ENCODE peak calls at places on chromosome 6, in eight cellular contexts. Z is heart left ventricle; T is GM20000; K is B cell; N is brain microvascular endothelial cell; S is fibroblast of pulmonary artery; L is CD4-positive, alpha-beta T cell; U is left ventricle myocardium inferior. X is an unnamed sample.

GRCh38 chr6:138371720-138372119 is 6.0 kb upstream of the SMIM28 start:
- DNase-seq in Z (no peak), T (no peak), K (no peak), N (peak), S (peak), L (no peak), U (no peak), X (no peak)

GRCh38 chr6:40889137-40889832 is 149.7 kb downstream of the UNC5CL start:
- DNase-seq in Z (no peak), T (no peak), K (no peak), N (no peak), S (no peak), L (no peak), U (no peak), X (no peak)

GRCh38 chr6:138622967-138623366 is 123.7 kb upstream of the NHSL1 start:
- DNase-seq in Z (no peak), T (no peak), K (no peak), N (no peak), S (peak), L (no peak), U (no peak), X (no peak)

GRCh38 chr6:32903952-32904351 is 36.9 kb downstream of the HLA-DMB start:
- DNase-seq in Z (no peak), T (no peak), K (no peak), N (no peak), S (no peak), L (no peak), U (no peak), X (no peak)

GRCh38 chr6:157479464-157480303 is 98.7 kb downstream of the ZDHHC14 start:
- DNase-seq in Z (no peak), T (no peak), K (no peak), N (no peak), S (no peak), L (no peak), U (no peak), X (no peak)

GRCh38 chr6:13538084-13538483 is 36.3 kb upstream of the SIRT5 start:
- DNase-seq in Z (no peak), T (peak), K (peak), N (peak), S (peak), L (no peak), U (no peak), X (peak)

GRCh38 chr6:36071281-36071680 is 43.7 kb downstream of the MAPK14 start:
- DNase-seq in Z (no peak), T (no peak), K (no peak), N (no peak), S (no peak), L (no peak), U (no peak), X (no peak)

GRCh38 chr6:159169557-159170332 is 545 bp downstream of the FNDC1 start:
- DNase-seq in Z (no peak), T (peak), K (peak), N (peak), S (peak), L (no peak), U (peak), X (peak)

GRCh38 chr6:133983099-133983939 is 30.3 kb downstream of the TBPL1 start:
- DNase-seq in Z (no peak), T (no peak), K (no peak), N (peak), S (peak), L (peak), U (no peak), X (no peak)

GRCh38 chr6:33419580-33420492 is at the start of gene SYNGAP1:
- DNase-seq in Z (peak), T (no peak), K (no peak), N (peak), S (peak), L (peak), U (peak), X (no peak)

GRCh38 chr6:54173084-54173483 is 61.8 kb downstream of the MLIP start:
- DNase-seq in Z (no peak), T (no peak), K (no peak), N (no peak), S (peak), L (no peak), U (no peak), X (no peak)

GRCh38 chr6:159899994-159900745 is 9.4 kb downstream of the MAS1 start:
- DNase-seq in Z (no peak), T (no peak), K (no peak), N (peak), S (peak), L (no peak), U (no peak), X (no peak)

GRCh38 chr6:108209738-108210137 is 43.9 kb downstream of the NR2E1 start:
- DNase-seq in Z (no peak), T (no peak), K (no peak), N (no peak), S (no peak), L (no peak), U (no peak), X (no peak)

GRCh38 chr6:3041606-3042005 is 26.7 kb upstream of the RIPK1 start:
- DNase-seq in Z (no peak), T (no peak), K (no peak), N (no peak), S (no peak), L (no peak), U (no peak), X (no peak)

GRCh38 chr6:451847-452246 is 60.3 kb downstream of the IRF4 start:
- DNase-seq in Z (no peak), T (no peak), K (no peak), N (no peak), S (no peak), L (no peak), U (no peak), X (no peak)

GRCh38 chr6:162974685-162975084 is 246.9 kb downstream of the PACRG start:
- DNase-seq in Z (no peak), T (no peak), K (no peak), N (no peak), S (no peak), L (no peak), U (no peak), X (no peak)

GRCh38 chr6:113857565-113858066 is 471 bp downstream of the MARCKS start:
- DNase-seq in Z (peak), T (peak), K (peak), N (no peak), S (no peak), L (no peak), U (peak), X (peak)

GRCh38 chr6:54864272-54864671 is 17.7 kb downstream of the FAM83B start:
- DNase-seq in Z (no peak), T (no peak), K (no peak), N (no peak), S (no peak), L (no peak), U (no peak), X (no peak)

GRCh38 chr6:72861935-72862432 is 240.1 kb downstream of the KCNQ5 start:
- DNase-seq in Z (no peak), T (peak), K (no peak), N (peak), S (peak), L (no peak), U (no peak), X (peak)

GRCh38 chr6:130132286-130132701 is 90.5 kb downstream of the SAMD3 start:
- DNase-seq in Z (no peak), T (peak), K (peak), N (no peak), S (no peak), L (peak), U (no peak), X (peak)

GRCh38 chr6:82057846-82058554 is 189.5 kb downstream of the IBTK start:
- DNase-seq in Z (no peak), T (no peak), K (no peak), N (peak), S (peak), L (no peak), U (no peak), X (no peak)

GRCh38 chr6:105739764-105740163 is 336.9 kb upstream of the PREP start:
- DNase-seq in Z (no peak), T (no peak), K (no peak), N (no peak), S (no peak), L (no peak), U (no peak), X (no peak)

GRCh38 chr6:106527979-106528378 is 101.3 kb downstream of the RTN4IP1 start:
- DNase-seq in Z (no peak), T (no peak), K (no peak), N (peak), S (peak), L (no peak), U (no peak), X (no peak)

GRCh38 chr6:152750694-152751093 is at the start of gene VIP:
- DNase-seq in Z (no peak), T (no peak), K (no peak), N (peak), S (peak), L (no peak), U (no peak), X (no peak)

GRCh38 chr6:30349411-30350177 is 4.6 kb downstream of the RPP21 start:
- DNase-seq in Z (no peak), T (peak), K (no peak), N (no peak), S (no peak), L (no peak), U (no peak), X (peak)
- TF ChIP-seq CTCF in Z (no peak), T (no peak), K (peak), N (peak), S (peak), L (no peak), U (no peak), X (no peak)

GRCh38 chr6:127496471-127496870 is 22.7 kb downstream of the MTCL3 start:
- DNase-seq in Z (no peak), T (no peak), K (no peak), N (no peak), S (peak), L (no peak), U (no peak), X (no peak)
- TF ChIP-seq CTCF in Z (no peak), T (no peak), K (no peak), N (no peak), S (no peak), L (no peak), U (no peak), X (no peak)

GRCh38 chr6:89299451-89299850 is 15.6 kb downstream of the GABRR2 start:
- DNase-seq in Z (no peak), T (no peak), K (no peak), N (no peak), S (peak), L (no peak), U (no peak), X (no peak)
- TF ChIP-seq CTCF in Z (no peak), T (no peak), K (no peak), N (peak), S (peak), L (no peak), U (no peak), X (peak)

DNA sequence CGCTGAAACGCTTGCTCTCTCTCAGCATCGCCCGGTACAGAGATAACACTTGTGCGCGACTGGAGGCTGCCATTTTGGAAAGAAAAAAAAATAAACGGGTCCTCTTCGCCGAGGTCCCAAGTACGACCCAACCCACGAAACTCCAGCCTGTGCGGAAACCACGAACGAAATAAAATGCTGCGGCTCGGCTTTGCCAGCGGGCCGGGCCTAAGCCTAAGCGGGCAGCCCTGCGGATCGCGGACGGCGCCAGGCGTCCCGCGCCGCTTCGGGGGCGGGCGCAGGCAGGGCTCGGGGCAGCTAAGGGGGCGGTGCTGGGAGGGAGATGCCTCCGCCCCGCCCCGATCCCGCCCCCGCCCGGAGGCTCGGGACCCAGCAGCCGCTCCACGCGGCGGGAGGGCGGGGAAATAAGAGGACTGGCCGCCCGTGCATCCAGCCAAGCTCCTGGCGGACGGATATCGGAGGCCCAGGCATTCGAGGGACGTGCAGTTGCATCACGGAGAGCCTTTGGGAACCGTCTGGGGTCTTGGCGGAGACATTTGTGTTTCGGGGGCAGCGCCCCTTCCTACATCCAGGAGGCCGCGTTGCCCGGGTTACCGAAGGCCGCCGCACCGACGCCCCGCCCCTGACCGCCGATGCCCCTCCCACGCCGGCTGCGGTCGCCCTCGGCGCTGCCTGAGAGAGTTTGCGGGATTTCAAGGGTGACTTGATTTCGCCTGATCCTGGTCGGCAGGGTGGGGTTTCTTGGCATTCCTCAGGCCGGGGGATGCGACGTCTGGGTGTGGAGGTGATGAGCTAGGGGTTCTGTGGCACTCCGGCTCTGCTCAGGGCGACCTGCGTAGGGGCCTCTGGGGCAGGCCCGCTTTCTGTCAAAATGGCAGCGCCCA is at the start of the genes FARS2 and LYRM4:
- DNase-seq in Z (peak), T (peak), K (peak), N (peak), S (peak), L (peak), U (peak), X (peak)
- TF ChIP-seq CTCF in Z (no peak), T (no peak), K (no peak), N (peak), S (no peak), L (no peak), U (peak), X (peak)

GRCh38 chr6:148517518-148517917 is 174.9 kb downstream of the SASH1 start:
- DNase-seq in Z (no peak), T (no peak), K (no peak), N (no peak), S (no peak), L (no peak), U (no peak), X (no peak)

GRCh38 chr6:148509789-148510581 is 167.3 kb downstream of the SASH1 start:
- DNase-seq in Z (peak), T (peak), K (no peak), N (peak), S (peak), L (no peak), U (peak), X (peak)

GRCh38 chr6:148513145-148514071 is 170.8 kb downstream of the SASH1 start:
- DNase-seq in Z (peak), T (no peak), K (no peak), N (no peak), S (peak), L (no peak), U (no peak), X (no peak)

GRCh38 chr6:148516116-148517016 is 173.7 kb downstream of the SASH1 start:
- DNase-seq in Z (no peak), T (no peak), K (no peak), N (no peak), S (no peak), L (no peak), U (no peak), X (no peak)

GRCh38 chr6:148514091-148514850 is 171.6 kb downstream of the SASH1 start:
- DNase-seq in Z (no peak), T (no peak), K (no peak), N (no peak), S (no peak), L (no peak), U (no peak), X (no peak)
- TF ChIP-seq CTCF in Z (no peak), T (no peak), K (no peak), N (no peak), S (no peak), L (no peak), U (no peak), X (no peak)

DNA sequence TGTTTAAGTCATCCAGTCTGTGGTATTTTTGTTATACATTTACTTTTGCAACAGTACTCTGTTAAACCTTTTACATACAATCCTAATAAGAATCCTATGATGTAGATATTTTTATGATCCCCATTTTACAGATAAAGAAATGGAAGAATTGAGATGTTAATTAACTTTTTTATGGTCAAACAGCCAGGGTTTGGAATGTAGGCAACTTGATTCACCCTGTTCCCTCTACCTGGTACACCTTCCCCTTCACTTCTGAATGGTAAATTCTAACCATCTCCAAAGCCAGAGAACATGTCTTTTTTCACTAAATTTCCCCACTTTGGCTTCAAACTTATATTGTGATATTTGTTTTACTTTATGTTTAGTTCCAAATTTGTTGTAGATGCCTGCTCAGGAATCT is 300.1 kb downstream of the PHF3 start:
- DNase-seq in Z (no peak), T (no peak), K (no peak), N (no peak), S (no peak), L (no peak), U (no peak), X (no peak)
- TF ChIP-seq CTCF in Z (no peak), T (no peak), K (no peak), N (no peak), S (no peak), L (no peak), U (no peak), X (no peak)

GRCh38 chr6:79544939-79545450 is 7.8 kb upstream of the LCA5 start:
- DNase-seq in Z (peak), T (peak), K (peak), N (peak), S (peak), L (no peak), U (peak), X (peak)
- TF ChIP-seq CTCF in Z (peak), T (peak), K (peak), N (peak), S (peak), L (no peak), U (peak), X (no peak)

DNA sequence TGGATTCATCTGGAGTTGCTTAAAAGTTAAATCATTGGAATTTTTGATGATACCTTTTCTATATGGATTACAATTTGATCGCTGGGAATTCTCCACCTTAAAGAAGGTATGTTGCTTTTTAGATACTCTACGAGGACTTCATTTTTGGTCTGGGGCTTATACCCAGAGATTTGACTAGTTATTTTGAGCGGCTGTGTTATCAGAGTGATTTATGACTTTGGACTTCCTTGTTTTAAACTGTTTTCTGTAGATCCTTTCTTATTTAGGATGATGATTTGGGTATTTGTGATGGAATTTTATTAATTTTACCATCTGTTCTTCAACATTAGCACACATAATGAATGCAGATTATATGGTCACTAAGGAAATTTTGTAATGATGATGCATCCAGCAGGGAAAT is 75.2 kb downstream of the SOX4 start:
- DNase-seq in Z (no peak), T (no peak), K (no peak), N (no peak), S (no peak), L (no peak), U (no peak), X (no peak)
- TF ChIP-seq CTCF in Z (no peak), T (no peak), K (no peak), N (no peak), S (no peak), L (no peak), U (no peak), X (no peak)

GRCh38 chr6:37435816-37436215 is 2.8 kb downstream of the CMTR1 start:
- DNase-seq in Z (no peak), T (no peak), K (no peak), N (no peak), S (no peak), L (no peak), U (no peak), X (no peak)
- TF ChIP-seq CTCF in Z (no peak), T (no peak), K (no peak), N (peak), S (no peak), L (no peak), U (no peak), X (no peak)

GRCh38 chr6:15444881-15445280 is 199.0 kb downstream of the JARID2 start:
- DNase-seq in Z (no peak), T (no peak), K (no peak), N (no peak), S (no peak), L (no peak), U (no peak), X (no peak)
- TF ChIP-seq CTCF in Z (no peak), T (peak), K (no peak), N (peak), S (no peak), L (no peak), U (no peak), X (no peak)

X was measured in GM13976.